ENCODE peak calls at places on chromosomes 3 and 15, in seven cellular contexts. One of them, this sample, is unnamed.

GRCh38 chr3:86995537-86995936 is 4.6 kb upstream of the VGLL3 start:
- DNase-seq in cardiac muscle cell: no peak
- DNase-seq in Peyer's patch: no peak
- DNase-seq in CD8-positive, alpha-beta memory T cell: no peak
- DNase-seq in K562: peak; percentile 4
- DNase-seq in kidney: no peak
- DNase-seq in MM.1S: no peak
- DNase-seq in this sample: peak; percentile 21

GRCh38 chr15:81899730-81900129 is 146.1 kb downstream of the MEX3B start:
- DNase-seq in MM.1S: no peak
- DNase-seq in K562: no peak
- DNase-seq in CD8-positive, alpha-beta memory T cell: no peak
- DNase-seq in kidney: no peak
- DNase-seq in cardiac muscle cell: no peak
- DNase-seq in Peyer's patch: no peak
- DNase-seq in this sample: no peak

GRCh38 chr3:106172780-106173179 is 304.0 kb upstream of the CBLB start:
- DNase-seq in K562: no peak
- DNase-seq in CD8-positive, alpha-beta memory T cell: no peak
- DNase-seq in Peyer's patch: no peak
- DNase-seq in cardiac muscle cell: no peak
- DNase-seq in kidney: no peak
- DNase-seq in MM.1S: no peak
- DNase-seq in this sample: no peak

GRCh38 chr15:49621327-49622210 is 721 bp downstream of the DTWD1 start:
- DNase-seq in Peyer's patch: no peak
- DNase-seq in kidney: no peak
- DNase-seq in CD8-positive, alpha-beta memory T cell: no peak
- DNase-seq in MM.1S: peak; percentile 10
- DNase-seq in K562: peak; percentile 9
- DNase-seq in cardiac muscle cell: no peak
- DNase-seq in this sample: no peak

GRCh38 chr3:52094591-52095485 is 38.5 kb upstream of the DUSP7 start:
- DNase-seq in K562: no peak
- DNase-seq in CD8-positive, alpha-beta memory T cell: no peak
- DNase-seq in Peyer's patch: no peak
- DNase-seq in MM.1S: no peak
- DNase-seq in kidney: peak; percentile 47
- DNase-seq in cardiac muscle cell: peak; percentile 63
- DNase-seq in this sample: no peak

GRCh38 chr15:31267161-31268107 is 59.2 kb upstream of the KLF13 start:
- DNase-seq in CD8-positive, alpha-beta memory T cell: no peak
- DNase-seq in cardiac muscle cell: no peak
- DNase-seq in MM.1S: no peak
- DNase-seq in K562: no peak
- DNase-seq in Peyer's patch: peak; percentile 16
- DNase-seq in kidney: peak; percentile 48
- DNase-seq in this sample: no peak

GRCh38 chr3:23601020-23601822 is 204.5 kb upstream of the UBE2E1 start:
- DNase-seq in cardiac muscle cell: no peak
- DNase-seq in kidney: no peak
- DNase-seq in Peyer's patch: no peak
- DNase-seq in CD8-positive, alpha-beta memory T cell: no peak
- DNase-seq in K562: no peak
- DNase-seq in MM.1S: no peak
- DNase-seq in this sample: no peak

GRCh38 chr3:113269661-113270060 is 58.3 kb downstream of the BOC start:
- DNase-seq in MM.1S: no peak
- DNase-seq in K562: no peak
- DNase-seq in CD8-positive, alpha-beta memory T cell: no peak
- DNase-seq in kidney: no peak
- DNase-seq in cardiac muscle cell: no peak
- DNase-seq in Peyer's patch: no peak
- DNase-seq in this sample: no peak

GRCh38 chr3:130576571-130577266 is 59.7 kb downstream of the COL6A6 start:
- DNase-seq in Peyer's patch: no peak
- DNase-seq in K562: no peak
- DNase-seq in cardiac muscle cell: no peak
- DNase-seq in CD8-positive, alpha-beta memory T cell: no peak
- DNase-seq in kidney: no peak
- DNase-seq in MM.1S: no peak
- DNase-seq in this sample: no peak

GRCh38 chr3:123058505-123058904 is 8.3 kb upstream of the PDIA5 start:
- DNase-seq in cardiac muscle cell: no peak
- DNase-seq in Peyer's patch: no peak
- DNase-seq in MM.1S: no peak
- DNase-seq in kidney: no peak
- DNase-seq in CD8-positive, alpha-beta memory T cell: no peak
- DNase-seq in K562: no peak
- DNase-seq in this sample: no peak

GRCh38 chr3:55690746-55691540 is 203.8 kb upstream of the WNT5A start:
- DNase-seq in CD8-positive, alpha-beta memory T cell: no peak
- DNase-seq in cardiac muscle cell: no peak
- DNase-seq in kidney: no peak
- DNase-seq in MM.1S: no peak
- DNase-seq in K562: no peak
- DNase-seq in Peyer's patch: no peak
- DNase-seq in this sample: no peak

GRCh38 chr3:189995129-189995528 is 125.6 kb downstream of the P3H2 start:
- DNase-seq in kidney: no peak
- DNase-seq in CD8-positive, alpha-beta memory T cell: no peak
- DNase-seq in K562: no peak
- DNase-seq in MM.1S: no peak
- DNase-seq in cardiac muscle cell: no peak
- DNase-seq in Peyer's patch: no peak
- DNase-seq in this sample: no peak

GRCh38 chr3:18723426-18723825 is 298.3 kb upstream of the SATB1 start:
- DNase-seq in MM.1S: no peak
- DNase-seq in Peyer's patch: no peak
- DNase-seq in K562: no peak
- DNase-seq in kidney: no peak
- DNase-seq in CD8-positive, alpha-beta memory T cell: no peak
- DNase-seq in cardiac muscle cell: no peak
- DNase-seq in this sample: no peak

GRCh38 chr3:116770815-116771450 is 61.4 kb downstream of the TUSC7 start:
- DNase-seq in cardiac muscle cell: peak; percentile 86
- DNase-seq in CD8-positive, alpha-beta memory T cell: no peak
- DNase-seq in Peyer's patch: peak; percentile 21
- DNase-seq in K562: peak; percentile 29
- DNase-seq in MM.1S: peak; percentile 69
- DNase-seq in kidney: no peak
- DNase-seq in this sample: peak; percentile 54

GRCh38 chr3:111238896-111239295 is 167.3 kb downstream of the NECTIN3 start:
- DNase-seq in MM.1S: peak; percentile 89
- DNase-seq in CD8-positive, alpha-beta memory T cell: peak; percentile 44
- DNase-seq in cardiac muscle cell: no peak
- DNase-seq in kidney: no peak
- DNase-seq in Peyer's patch: no peak
- DNase-seq in K562: no peak
- DNase-seq in this sample: no peak

GRCh38 chr3:71360170-71360569 is 223.4 kb downstream of the FOXP1 start:
- DNase-seq in cardiac muscle cell: no peak
- DNase-seq in CD8-positive, alpha-beta memory T cell: no peak
- DNase-seq in K562: no peak
- DNase-seq in Peyer's patch: no peak
- DNase-seq in kidney: no peak
- DNase-seq in MM.1S: no peak
- DNase-seq in this sample: no peak

GRCh38 chr3:169348276-169348675 is 315.2 kb downstream of the MECOM start:
- DNase-seq in K562: no peak
- DNase-seq in MM.1S: no peak
- DNase-seq in kidney: no peak
- DNase-seq in Peyer's patch: no peak
- DNase-seq in cardiac muscle cell: no peak
- DNase-seq in CD8-positive, alpha-beta memory T cell: no peak
- DNase-seq in this sample: no peak

GRCh38 chr15:81914734-81915234 is 131.0 kb downstream of the MEX3B start:
- DNase-seq in MM.1S: no peak
- DNase-seq in kidney: no peak
- DNase-seq in CD8-positive, alpha-beta memory T cell: no peak
- DNase-seq in Peyer's patch: no peak
- DNase-seq in cardiac muscle cell: peak; percentile 47
- DNase-seq in K562: no peak
- DNase-seq in this sample: no peak

GRCh38 chr3:67357610-67358458 is 296.6 kb downstream of the SUCLG2 start:
- DNase-seq in CD8-positive, alpha-beta memory T cell: no peak
- DNase-seq in kidney: no peak
- DNase-seq in MM.1S: no peak
- DNase-seq in cardiac muscle cell: peak; percentile 71
- DNase-seq in Peyer's patch: no peak
- DNase-seq in K562: peak; percentile 13
- DNase-seq in this sample: peak; percentile 59

GRCh38 chr3:107969994-107970896 is 120.6 kb downstream of the CD47 start:
- DNase-seq in MM.1S: peak; percentile 13
- DNase-seq in kidney: no peak
- DNase-seq in cardiac muscle cell: no peak
- DNase-seq in CD8-positive, alpha-beta memory T cell: no peak
- DNase-seq in K562: no peak
- DNase-seq in Peyer's patch: no peak
- DNase-seq in this sample: no peak

GRCh38 chr3:44208086-44208485 is 33.6 kb upstream of the TOPAZ1 start:
- DNase-seq in K562: no peak
- DNase-seq in CD8-positive, alpha-beta memory T cell: peak; percentile 65
- DNase-seq in MM.1S: peak; percentile 87
- DNase-seq in Peyer's patch: no peak
- DNase-seq in kidney: no peak
- DNase-seq in cardiac muscle cell: no peak
- DNase-seq in this sample: no peak

GRCh38 chr3:26058774-26059455 is 269.0 kb downstream of the OXSM start:
- DNase-seq in Peyer's patch: no peak
- DNase-seq in CD8-positive, alpha-beta memory T cell: no peak
- DNase-seq in kidney: no peak
- DNase-seq in K562: no peak
- DNase-seq in cardiac muscle cell: no peak
- DNase-seq in MM.1S: no peak
- DNase-seq in this sample: no peak

GRCh38 chr3:110479676-110480075 is 591.9 kb upstream of the NECTIN3 start:
- DNase-seq in cardiac muscle cell: no peak
- DNase-seq in CD8-positive, alpha-beta memory T cell: no peak
- DNase-seq in kidney: no peak
- DNase-seq in MM.1S: no peak
- DNase-seq in Peyer's patch: no peak
- DNase-seq in K562: no peak
- DNase-seq in this sample: no peak

GRCh38 chr15:97992831-97993230 is 32.3 kb downstream of the ARRDC4 start:
- DNase-seq in K562: no peak
- DNase-seq in Peyer's patch: no peak
- DNase-seq in cardiac muscle cell: no peak
- DNase-seq in MM.1S: no peak
- DNase-seq in CD8-positive, alpha-beta memory T cell: no peak
- DNase-seq in kidney: no peak
- DNase-seq in this sample: no peak

DNA sequence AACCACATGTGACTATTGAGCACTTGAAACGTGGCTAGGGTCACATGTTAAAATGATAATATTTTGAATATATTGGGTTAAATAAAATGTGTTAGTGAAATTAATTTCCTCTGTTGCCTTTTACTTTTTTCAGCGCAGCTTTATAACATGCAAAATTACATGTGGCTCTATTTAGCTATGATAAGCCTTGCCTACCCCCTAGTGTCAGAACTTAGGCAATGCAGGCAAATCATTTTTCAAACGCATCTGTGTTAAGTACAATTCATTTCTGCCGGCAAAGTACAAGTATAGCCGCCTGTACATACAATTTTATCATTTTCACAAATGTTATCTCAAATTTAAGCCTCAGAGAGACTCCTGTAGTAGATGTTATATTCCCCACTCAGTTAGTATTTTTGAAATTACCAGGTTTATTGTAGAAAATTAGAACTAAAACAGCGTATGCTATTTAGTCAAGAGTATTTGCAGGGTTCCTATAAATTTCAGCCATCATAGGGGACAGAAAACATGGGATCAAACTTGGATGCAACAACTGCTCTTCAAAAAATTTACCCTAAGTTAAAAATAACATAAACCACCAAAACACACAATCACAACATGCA is 56.1 kb downstream of the TAFA4 start:
- DNase-seq in Peyer's patch: no peak
- DNase-seq in kidney: no peak
- DNase-seq in MM.1S: peak; percentile 74
- DNase-seq in CD8-positive, alpha-beta memory T cell: peak; percentile 42
- DNase-seq in K562: peak; percentile 14
- DNase-seq in cardiac muscle cell: peak; percentile 68
- DNase-seq in this sample: peak; percentile 45
- H3K4me1 ChIP-seq in Peyer's patch: no peaks in the 10 kb centered on the region
- H3K4me1 ChIP-seq in kidney: no peaks in the 10 kb centered on the region
- H3K4me1 ChIP-seq in MM.1S: no peaks in the 10 kb centered on the region
- H3K4me1 ChIP-seq in CD8-positive, alpha-beta memory T cell: no peaks in the 10 kb centered on the region
- H3K4me1 ChIP-seq in K562: no peaks in the 10 kb centered on the region
- H3K4me1 ChIP-seq in cardiac muscle cell: peaks cover 36% of the 10 kb centered on the region
- H3K4me1 ChIP-seq in this sample: no peaks in the 10 kb centered on the region

GRCh38 chr15:60731583-60732130 is 252.7 kb upstream of the ICE2 start:
- DNase-seq in cardiac muscle cell: no peak
- DNase-seq in kidney: no peak
- DNase-seq in MM.1S: no peak
- DNase-seq in K562: no peak
- DNase-seq in Peyer's patch: no peak
- DNase-seq in CD8-positive, alpha-beta memory T cell: no peak
- DNase-seq in this sample: no peak

GRCh38 chr15:60722328-60723112 is 243.6 kb upstream of the ICE2 start:
- DNase-seq in K562: no peak
- DNase-seq in CD8-positive, alpha-beta memory T cell: no peak
- DNase-seq in MM.1S: no peak
- DNase-seq in cardiac muscle cell: no peak
- DNase-seq in kidney: no peak
- DNase-seq in Peyer's patch: no peak
- DNase-seq in this sample: no peak

GRCh38 chr15:60727260-60727659 is 248.3 kb upstream of the ICE2 start:
- DNase-seq in Peyer's patch: no peak
- DNase-seq in CD8-positive, alpha-beta memory T cell: no peak
- DNase-seq in MM.1S: no peak
- DNase-seq in K562: no peak
- DNase-seq in kidney: no peak
- DNase-seq in cardiac muscle cell: no peak
- DNase-seq in this sample: no peak

GRCh38 chr15:60729850-60730458 is 251.0 kb upstream of the ICE2 start:
- DNase-seq in kidney: no peak
- DNase-seq in cardiac muscle cell: no peak
- DNase-seq in K562: no peak
- DNase-seq in CD8-positive, alpha-beta memory T cell: no peak
- DNase-seq in MM.1S: peak; percentile 70
- DNase-seq in Peyer's patch: no peak
- DNase-seq in this sample: no peak

GRCh38 chr15:60727661-60728060 is 248.7 kb upstream of the ICE2 start:
- DNase-seq in Peyer's patch: no peak
- DNase-seq in kidney: no peak
- DNase-seq in MM.1S: no peak
- DNase-seq in K562: no peak
- DNase-seq in cardiac muscle cell: no peak
- DNase-seq in CD8-positive, alpha-beta memory T cell: no peak
- DNase-seq in this sample: no peak
- H3K4me1 ChIP-seq in Peyer's patch: no peaks in the 10 kb centered on the region
- H3K4me1 ChIP-seq in kidney: no peaks in the 10 kb centered on the region
- H3K4me1 ChIP-seq in MM.1S: peaks cover 20% of the 10 kb centered on the region
- H3K4me1 ChIP-seq in K562: no peaks in the 10 kb centered on the region
- H3K4me1 ChIP-seq in cardiac muscle cell: no peaks in the 10 kb centered on the region
- H3K4me1 ChIP-seq in CD8-positive, alpha-beta memory T cell: peaks cover 4% of the 10 kb centered on the region
- H3K4me1 ChIP-seq in this sample: no peaks in the 10 kb centered on the region

GRCh38 chr15:59249816-59250215 is 43.2 kb downstream of the LDHAL6B start:
- DNase-seq in Peyer's patch: no peak
- DNase-seq in MM.1S: no peak
- DNase-seq in CD8-positive, alpha-beta memory T cell: no peak
- DNase-seq in kidney: no peak
- DNase-seq in K562: no peak
- DNase-seq in cardiac muscle cell: no peak
- DNase-seq in this sample: no peak
- H3K4me1 ChIP-seq in Peyer's patch: peaks cover 10% of the 10 kb centered on the region
- H3K4me1 ChIP-seq in MM.1S: peaks cover 16% of the 10 kb centered on the region
- H3K4me1 ChIP-seq in CD8-positive, alpha-beta memory T cell: no peaks in the 10 kb centered on the region
- H3K4me1 ChIP-seq in kidney: peaks cover 3% of the 10 kb centered on the region
- H3K4me1 ChIP-seq in K562: no peaks in the 10 kb centered on the region
- H3K4me1 ChIP-seq in cardiac muscle cell: no peaks in the 10 kb centered on the region
- H3K4me1 ChIP-seq in this sample: no peaks in the 10 kb centered on the region

GRCh38 chr3:9397331-9397910 is at the start of gene SETD5:
- DNase-seq in kidney: peak; percentile 100
- DNase-seq in MM.1S: peak; percentile 98
- DNase-seq in K562: peak; percentile 98
- DNase-seq in Peyer's patch: peak; percentile 99
- DNase-seq in cardiac muscle cell: peak; percentile 98
- DNase-seq in CD8-positive, alpha-beta memory T cell: peak; percentile 99
- DNase-seq in this sample: peak; percentile 85
- H3K4me1 ChIP-seq in kidney: peaks cover 31% of the 10 kb centered on the region
- H3K4me1 ChIP-seq in MM.1S: peaks cover 46% of the 10 kb centered on the region
- H3K4me1 ChIP-seq in K562: peaks cover 33% of the 10 kb centered on the region
- H3K4me1 ChIP-seq in Peyer's patch: no peaks in the 10 kb centered on the region
- H3K4me1 ChIP-seq in cardiac muscle cell: peaks cover 39% of the 10 kb centered on the region
- H3K4me1 ChIP-seq in CD8-positive, alpha-beta memory T cell: peaks cover 69% of the 10 kb centered on the region
- H3K4me1 ChIP-seq in this sample: peaks cover 51% of the 10 kb centered on the region